ENCODE peak calls at places on chromosomes 4 and X, in five cellular contexts. One of them, this sample, is unnamed.

GRCh38 chrX:12799118-12799517 is 7.9 kb downstream of the PRPS2 start:
- DNase-seq in IMR-90: no peak
- DNase-seq in A549: no peak
- DNase-seq in NB4: no peak
- DNase-seq in lower leg skin: no peak
- DNase-seq in this sample: no peak

GRCh38 chrX:124488412-124489161 is 142.2 kb downstream of the SH2D1A start:
- DNase-seq in lower leg skin: no peak
- DNase-seq in A549: no peak
- DNase-seq in NB4: no peak
- DNase-seq in IMR-90: no peak
- DNase-seq in this sample: no peak

GRCh38 chr4:177547985-177548384 is 105.7 kb upstream of the AGA start:
- DNase-seq in A549: no peak
- DNase-seq in lower leg skin: no peak
- DNase-seq in NB4: no peak
- DNase-seq in IMR-90: no peak
- DNase-seq in this sample: no peak

GRCh38 chr4:159269143-159269542 is 166.3 kb downstream of the RAPGEF2 start:
- DNase-seq in IMR-90: no peak
- DNase-seq in NB4: no peak
- DNase-seq in lower leg skin: no peak
- DNase-seq in A549: no peak
- DNase-seq in this sample: no peak

GRCh38 chr4:185811509-185812364 is at the start of gene SORBS2:
- DNase-seq in A549: no peak
- DNase-seq in NB4: no peak
- DNase-seq in IMR-90: peak
- DNase-seq in lower leg skin: no peak
- DNase-seq in this sample: no peak

GRCh38 chr4:128366212-128366611 is 78.6 kb upstream of the PGRMC2 start:
- DNase-seq in NB4: no peak
- DNase-seq in IMR-90: no peak
- DNase-seq in lower leg skin: no peak
- DNase-seq in A549: no peak
- DNase-seq in this sample: no peak

GRCh38 chrX:110418857-110419249 is 60.2 kb downstream of the RTL9 start:
- DNase-seq in IMR-90: peak
- DNase-seq in NB4: no peak
- DNase-seq in A549: no peak
- DNase-seq in lower leg skin: no peak
- DNase-seq in this sample: no peak

GRCh38 chrX:103586314-103586646 is 965 bp downstream of the TCEAL4 start:
- DNase-seq in NB4: no peak
- DNase-seq in lower leg skin: no peak
- DNase-seq in A549: no peak
- DNase-seq in IMR-90: no peak
- DNase-seq in this sample: no peak

GRCh38 chrX:147699061-147699460 is 212.7 kb upstream of the FMR1 start:
- DNase-seq in NB4: no peak
- DNase-seq in A549: no peak
- DNase-seq in lower leg skin: no peak
- DNase-seq in IMR-90: no peak
- DNase-seq in this sample: no peak

GRCh38 chr4:76198411-76199237 is 15.0 kb downstream of the SCARB2 start:
- DNase-seq in NB4: peak
- DNase-seq in A549: no peak
- DNase-seq in lower leg skin: no peak
- DNase-seq in IMR-90: peak
- DNase-seq in this sample: no peak

GRCh38 chr4:112099701-112100289 is 45.5 kb upstream of the FAM241A start:
- DNase-seq in NB4: peak
- DNase-seq in IMR-90: peak
- DNase-seq in A549: peak
- DNase-seq in lower leg skin: no peak
- DNase-seq in this sample: peak

GRCh38 chr4:1207603-1208265 is 35.4 kb upstream of the SPON2 start:
- DNase-seq in A549: no peak
- DNase-seq in lower leg skin: peak
- DNase-seq in NB4: no peak
- DNase-seq in IMR-90: peak
- DNase-seq in this sample: no peak

GRCh38 chr4:105305019-105305836 is 158.6 kb downstream of the TET2 start:
- DNase-seq in IMR-90: no peak
- DNase-seq in lower leg skin: no peak
- DNase-seq in NB4: no peak
- DNase-seq in A549: no peak
- DNase-seq in this sample: no peak

GRCh38 chrX:7214251-7214650 is 66.3 kb upstream of the PUDP start:
- DNase-seq in NB4: no peak
- DNase-seq in lower leg skin: no peak
- DNase-seq in IMR-90: no peak
- DNase-seq in A549: no peak
- DNase-seq in this sample: no peak

GRCh38 chr4:132587626-132588025 is 561.5 kb upstream of the PCDH10 start:
- DNase-seq in IMR-90: no peak
- DNase-seq in lower leg skin: no peak
- DNase-seq in NB4: no peak
- DNase-seq in A549: no peak
- DNase-seq in this sample: no peak

GRCh38 chr4:38004062-38004461 is 43.9 kb downstream of the PTTG2 start:
- DNase-seq in A549: no peak
- DNase-seq in IMR-90: peak
- DNase-seq in lower leg skin: no peak
- DNase-seq in NB4: no peak
- DNase-seq in this sample: no peak

GRCh38 chrX:84047339-84047738 is 140.7 kb downstream of the RPS6KA6 start:
- DNase-seq in NB4: no peak
- DNase-seq in IMR-90: no peak
- DNase-seq in A549: no peak
- DNase-seq in lower leg skin: no peak
- DNase-seq in this sample: no peak

GRCh38 chr4:135244605-135245146 is 1043.1 kb upstream of the PABPC4L start:
- DNase-seq in IMR-90: no peak
- DNase-seq in NB4: no peak
- DNase-seq in A549: no peak
- DNase-seq in lower leg skin: no peak
- DNase-seq in this sample: no peak

GRCh38 chr4:102344520-102344954 is 745 bp downstream of the SLC39A8 start:
- DNase-seq in IMR-90: no peak
- DNase-seq in A549: peak
- DNase-seq in lower leg skin: peak
- DNase-seq in NB4: peak
- DNase-seq in this sample: peak

GRCh38 chr4:118935819-118936218 is 47.2 kb downstream of the SYNPO2 start:
- DNase-seq in NB4: peak
- DNase-seq in lower leg skin: no peak
- DNase-seq in IMR-90: no peak
- DNase-seq in A549: no peak
- DNase-seq in this sample: no peak

GRCh38 chrX:87518504-87518903 is 902 bp downstream of the KLHL4 start:
- DNase-seq in lower leg skin: no peak
- DNase-seq in NB4: no peak
- DNase-seq in A549: no peak
- DNase-seq in IMR-90: peak
- DNase-seq in this sample: no peak

GRCh38 chrX:150502979-150503897 is 65.2 kb upstream of the MTM1 start:
- DNase-seq in lower leg skin: peak
- DNase-seq in IMR-90: no peak
- DNase-seq in NB4: peak
- DNase-seq in A549: no peak
- DNase-seq in this sample: no peak

GRCh38 chrX:39903937-39904336 is 193.8 kb downstream of the BCOR start:
- DNase-seq in NB4: no peak
- DNase-seq in A549: peak
- DNase-seq in lower leg skin: no peak
- DNase-seq in IMR-90: peak
- DNase-seq in this sample: peak

GRCh38 chrX:69024931-69025330 is 140.3 kb downstream of the PJA1 start:
- DNase-seq in lower leg skin: peak
- DNase-seq in IMR-90: peak
- DNase-seq in NB4: no peak
- DNase-seq in A549: no peak
- DNase-seq in this sample: no peak

GRCh38 chr4:109434007-109434792 is 585 bp downstream of the SEC24B start:
- DNase-seq in lower leg skin: peak
- DNase-seq in A549: no peak
- DNase-seq in NB4: peak
- DNase-seq in IMR-90: peak
- DNase-seq in this sample: no peak

GRCh38 chrX:65300104-65300809 is 234.3 kb downstream of the LAS1L start:
- DNase-seq in A549: no peak
- DNase-seq in IMR-90: no peak
- DNase-seq in NB4: peak
- DNase-seq in lower leg skin: no peak
- DNase-seq in this sample: no peak

GRCh38 chrX:73215263-73215662 is 612 bp upstream of the NAP1L2 start:
- DNase-seq in A549: no peak
- DNase-seq in lower leg skin: no peak
- DNase-seq in IMR-90: no peak
- DNase-seq in NB4: no peak
- DNase-seq in this sample: no peak
- TF ChIP-seq POLR2A in A549: no peak
- TF ChIP-seq POLR2A in lower leg skin: no peak
- TF ChIP-seq POLR2A in IMR-90: no peak
- TF ChIP-seq POLR2A in NB4: no peak
- TF ChIP-seq POLR2A in this sample: no peak

DNA sequence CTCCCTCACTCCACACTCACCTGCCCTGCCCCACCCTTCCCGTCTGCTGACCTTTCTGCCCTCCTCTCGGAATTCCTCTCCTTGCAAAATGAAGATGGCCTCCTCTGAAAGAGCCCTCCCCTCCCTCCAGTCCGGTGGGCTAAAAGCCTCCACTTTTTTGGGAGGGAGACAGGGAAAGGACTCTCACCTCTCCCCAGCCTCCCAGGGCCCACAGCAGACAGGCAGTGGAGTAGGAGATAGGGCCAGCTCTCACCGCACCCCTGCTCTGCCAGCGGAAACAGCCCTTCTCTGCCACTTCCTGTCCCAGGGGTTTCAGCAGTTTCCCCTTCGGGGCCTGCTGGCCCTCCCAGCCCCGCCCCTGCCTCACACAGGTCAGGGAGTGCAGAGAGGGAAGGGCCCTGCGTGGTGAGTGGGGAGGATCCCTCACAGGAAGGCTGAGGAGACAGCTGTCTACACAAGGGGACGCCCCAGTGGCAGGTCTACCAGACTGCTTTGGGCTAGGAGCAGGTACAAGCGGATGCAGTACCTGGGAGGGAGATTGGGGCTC is 18.2 kb downstream of the ELF4 start:
- DNase-seq in NB4: peak
- DNase-seq in IMR-90: no peak
- DNase-seq in A549: no peak
- DNase-seq in lower leg skin: peak
- DNase-seq in this sample: no peak
- TF ChIP-seq POLR2A in NB4: no peak
- TF ChIP-seq POLR2A in IMR-90: no peak
- TF ChIP-seq POLR2A in A549: no peak
- TF ChIP-seq POLR2A in lower leg skin: no peak
- TF ChIP-seq POLR2A in this sample: no peak

DNA sequence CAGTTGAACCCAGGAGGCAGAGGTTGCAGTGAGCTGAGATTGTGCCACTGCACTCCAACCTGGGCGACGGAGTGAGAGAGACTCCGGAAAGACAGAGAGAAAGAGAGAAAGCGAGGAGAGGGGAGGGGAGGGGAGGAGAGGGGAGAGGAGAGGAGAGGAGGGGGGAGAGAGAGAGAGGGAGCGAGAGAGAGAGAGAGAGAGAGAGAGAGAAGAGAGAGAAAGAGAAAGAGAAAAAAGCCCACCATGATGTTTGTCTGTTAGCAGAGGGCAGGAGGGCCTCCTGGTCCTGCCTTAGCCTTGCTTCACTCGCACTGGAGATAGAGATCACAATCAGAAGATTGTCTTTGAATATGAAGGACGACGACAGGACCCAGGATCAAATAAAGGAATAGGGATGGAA is 18.7 kb upstream of the BCORL1 start:
- DNase-seq in NB4: no peak
- DNase-seq in IMR-90: no peak
- DNase-seq in lower leg skin: no peak
- DNase-seq in A549: no peak
- DNase-seq in this sample: no peak
- TF ChIP-seq POLR2A in NB4: no peak
- TF ChIP-seq POLR2A in IMR-90: no peak
- TF ChIP-seq POLR2A in lower leg skin: no peak
- TF ChIP-seq POLR2A in A549: no peak
- TF ChIP-seq POLR2A in this sample: no peak

GRCh38 chr4:81627617-81628016 is 155.9 kb upstream of the RASGEF1B start:
- DNase-seq in NB4: no peak
- DNase-seq in IMR-90: no peak
- DNase-seq in A549: no peak
- DNase-seq in lower leg skin: no peak
- DNase-seq in this sample: no peak

GRCh38 chr4:81625422-81626417 is 154.0 kb upstream of the RASGEF1B start:
- DNase-seq in NB4: no peak
- DNase-seq in A549: no peak
- DNase-seq in IMR-90: no peak
- DNase-seq in lower leg skin: no peak
- DNase-seq in this sample: no peak

GRCh38 chr4:81631958-81632439 is 160.3 kb upstream of the RASGEF1B start:
- DNase-seq in IMR-90: peak
- DNase-seq in A549: no peak
- DNase-seq in NB4: no peak
- DNase-seq in lower leg skin: no peak
- DNase-seq in this sample: no peak

GRCh38 chr4:81626851-81627250 is 155.1 kb upstream of the RASGEF1B start:
- DNase-seq in IMR-90: no peak
- DNase-seq in NB4: no peak
- DNase-seq in lower leg skin: no peak
- DNase-seq in A549: no peak
- DNase-seq in this sample: no peak

DNA sequence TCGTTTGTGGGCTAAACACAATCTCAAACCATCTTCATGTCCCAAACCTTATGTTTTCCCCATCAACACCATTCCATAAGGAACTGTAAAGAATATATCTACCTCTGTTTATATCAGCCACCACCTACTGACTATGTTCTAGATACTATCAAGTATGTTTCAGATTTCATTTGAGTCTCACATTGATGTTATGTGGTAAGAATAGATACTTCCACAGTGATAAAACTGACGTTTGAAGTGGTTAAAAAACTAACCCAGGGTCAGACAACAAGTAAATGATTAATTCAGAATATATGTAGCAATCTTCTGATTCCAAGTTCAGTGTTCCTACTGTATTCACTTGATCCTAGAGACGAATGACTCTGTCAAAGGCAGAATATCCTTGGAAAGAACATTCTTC is 156.8 kb upstream of the RASGEF1B start:
- DNase-seq in lower leg skin: no peak
- DNase-seq in NB4: no peak
- DNase-seq in A549: no peak
- DNase-seq in IMR-90: no peak
- DNase-seq in this sample: no peak
- TF ChIP-seq POLR2A in lower leg skin: no peak
- TF ChIP-seq POLR2A in NB4: no peak
- TF ChIP-seq POLR2A in A549: no peak
- TF ChIP-seq POLR2A in IMR-90: no peak
- TF ChIP-seq POLR2A in this sample: no peak

This sample was measured in H54.